ENCODE peak calls at places on chromosomes 3 and 15, in nine cellular contexts. One of them, this sample, is unnamed.

GRCh38 chr3:149828390-149828789 is 15.4 kb downstream of the RNF13 start:
- DNase-seq in HFF-Myc: no peak
- DNase-seq in Peyer's patch: no peak
- DNase-seq in upper lobe of left lung: no peak
- DNase-seq in heart left ventricle: no peak
- DNase-seq in cardiac fibroblast: no peak
- DNase-seq in activated B cell treated with CpG ODN at 0.5 μM for 24 hours: no peak
- DNase-seq in BE2C: no peak
- DNase-seq in neural crest cell: no peak
- DNase-seq in this sample: no peak

GRCh38 chr3:121918779-121919483 is 24.7 kb downstream of the SLC15A2 start:
- DNase-seq in HFF-Myc: no peak
- DNase-seq in Peyer's patch: no peak
- DNase-seq in upper lobe of left lung: peak; percentile 43
- DNase-seq in heart left ventricle: no peak
- DNase-seq in cardiac fibroblast: peak; percentile 24
- DNase-seq in activated B cell treated with CpG ODN at 0.5 μM for 24 hours: no peak
- DNase-seq in BE2C: no peak
- DNase-seq in neural crest cell: no peak
- DNase-seq in this sample: no peak

GRCh38 chr3:8499181-8499611 is 2.4 kb upstream of the LMCD1 start:
- DNase-seq in HFF-Myc: no peak
- DNase-seq in Peyer's patch: no peak
- DNase-seq in upper lobe of left lung: no peak
- DNase-seq in heart left ventricle: no peak
- DNase-seq in cardiac fibroblast: peak; percentile 42
- DNase-seq in activated B cell treated with CpG ODN at 0.5 μM for 24 hours: no peak
- DNase-seq in BE2C: no peak
- DNase-seq in neural crest cell: peak; percentile 18
- DNase-seq in this sample: peak; percentile 92

GRCh38 chr3:99774467-99774866 is 43.2 kb upstream of the CMSS1 start:
- DNase-seq in HFF-Myc: peak; percentile 52
- DNase-seq in Peyer's patch: no peak
- DNase-seq in upper lobe of left lung: no peak
- DNase-seq in heart left ventricle: no peak
- DNase-seq in cardiac fibroblast: peak; percentile 81
- DNase-seq in activated B cell treated with CpG ODN at 0.5 μM for 24 hours: no peak
- DNase-seq in BE2C: no peak
- DNase-seq in neural crest cell: no peak
- DNase-seq in this sample: no peak

GRCh38 chr3:107675233-107675900 is 152.6 kb downstream of the BBX start:
- DNase-seq in HFF-Myc: no peak
- DNase-seq in Peyer's patch: peak; percentile 52
- DNase-seq in upper lobe of left lung: no peak
- DNase-seq in heart left ventricle: no peak
- DNase-seq in cardiac fibroblast: no peak
- DNase-seq in activated B cell treated with CpG ODN at 0.5 μM for 24 hours: no peak
- DNase-seq in BE2C: no peak
- DNase-seq in neural crest cell: no peak
- DNase-seq in this sample: no peak

GRCh38 chr3:150430272-150430671 is 22.2 kb downstream of the TSC22D2 start:
- DNase-seq in HFF-Myc: no peak
- DNase-seq in Peyer's patch: no peak
- DNase-seq in upper lobe of left lung: no peak
- DNase-seq in heart left ventricle: no peak
- DNase-seq in cardiac fibroblast: no peak
- DNase-seq in activated B cell treated with CpG ODN at 0.5 μM for 24 hours: no peak
- DNase-seq in BE2C: no peak
- DNase-seq in neural crest cell: no peak
- DNase-seq in this sample: no peak

GRCh38 chr15:76200083-76200465 is 111.2 kb downstream of the ETFA start:
- DNase-seq in HFF-Myc: no peak
- DNase-seq in Peyer's patch: peak; percentile 38
- DNase-seq in upper lobe of left lung: no peak
- DNase-seq in heart left ventricle: no peak
- DNase-seq in cardiac fibroblast: no peak
- DNase-seq in activated B cell treated with CpG ODN at 0.5 μM for 24 hours: no peak
- DNase-seq in BE2C: no peak
- DNase-seq in neural crest cell: no peak
- DNase-seq in this sample: no peak

GRCh38 chr15:29088666-29089065 is 181.0 kb downstream of the NSMCE3 start:
- DNase-seq in HFF-Myc: no peak
- DNase-seq in Peyer's patch: no peak
- DNase-seq in upper lobe of left lung: no peak
- DNase-seq in heart left ventricle: no peak
- DNase-seq in cardiac fibroblast: no peak
- DNase-seq in activated B cell treated with CpG ODN at 0.5 μM for 24 hours: no peak
- DNase-seq in BE2C: no peak
- DNase-seq in neural crest cell: no peak
- DNase-seq in this sample: no peak

GRCh38 chr15:78714890-78715289 is 73.9 kb upstream of the CHRNB4 start:
- DNase-seq in HFF-Myc: no peak
- DNase-seq in Peyer's patch: no peak
- DNase-seq in upper lobe of left lung: no peak
- DNase-seq in heart left ventricle: no peak
- DNase-seq in cardiac fibroblast: peak; percentile 48
- DNase-seq in activated B cell treated with CpG ODN at 0.5 μM for 24 hours: no peak
- DNase-seq in BE2C: no peak
- DNase-seq in neural crest cell: no peak
- DNase-seq in this sample: peak; percentile 38
- TF ChIP-seq CTCF in HFF-Myc: no peak
- TF ChIP-seq CTCF in Peyer's patch: peak; percentile 16
- TF ChIP-seq CTCF in upper lobe of left lung: no peak
- TF ChIP-seq CTCF in heart left ventricle: no peak
- TF ChIP-seq CTCF in cardiac fibroblast: peak; percentile 19
- TF ChIP-seq CTCF in activated B cell treated with CpG ODN at 0.5 μM for 24 hours: no peak
- TF ChIP-seq CTCF in BE2C: peak; percentile 36
- TF ChIP-seq CTCF in neural crest cell: no peak
- TF ChIP-seq CTCF in this sample: peak; percentile 33

GRCh38 chr15:43081283-43081682 is 24.6 kb downstream of the UBR1 start:
- DNase-seq in HFF-Myc: no peak
- DNase-seq in Peyer's patch: no peak
- DNase-seq in upper lobe of left lung: no peak
- DNase-seq in heart left ventricle: no peak
- DNase-seq in cardiac fibroblast: no peak
- DNase-seq in activated B cell treated with CpG ODN at 0.5 μM for 24 hours: no peak
- DNase-seq in BE2C: no peak
- DNase-seq in neural crest cell: no peak
- DNase-seq in this sample: no peak
- TF ChIP-seq CTCF in HFF-Myc: no peak
- TF ChIP-seq CTCF in Peyer's patch: no peak
- TF ChIP-seq CTCF in upper lobe of left lung: no peak
- TF ChIP-seq CTCF in heart left ventricle: no peak
- TF ChIP-seq CTCF in cardiac fibroblast: no peak
- TF ChIP-seq CTCF in activated B cell treated with CpG ODN at 0.5 μM for 24 hours: no peak
- TF ChIP-seq CTCF in BE2C: no peak
- TF ChIP-seq CTCF in neural crest cell: no peak
- TF ChIP-seq CTCF in this sample: no peak

GRCh38 chr15:41219381-41219780 is 11.2 kb downstream of the EXD1 start:
- DNase-seq in HFF-Myc: no peak
- DNase-seq in Peyer's patch: no peak
- DNase-seq in upper lobe of left lung: no peak
- DNase-seq in heart left ventricle: no peak
- DNase-seq in cardiac fibroblast: no peak
- DNase-seq in activated B cell treated with CpG ODN at 0.5 μM for 24 hours: no peak
- DNase-seq in BE2C: no peak
- DNase-seq in neural crest cell: no peak
- DNase-seq in this sample: no peak
- TF ChIP-seq CTCF in HFF-Myc: no peak
- TF ChIP-seq CTCF in Peyer's patch: no peak
- TF ChIP-seq CTCF in upper lobe of left lung: no peak
- TF ChIP-seq CTCF in heart left ventricle: no peak
- TF ChIP-seq CTCF in cardiac fibroblast: no peak
- TF ChIP-seq CTCF in activated B cell treated with CpG ODN at 0.5 μM for 24 hours: no peak
- TF ChIP-seq CTCF in BE2C: no peak
- TF ChIP-seq CTCF in neural crest cell: no peak
- TF ChIP-seq CTCF in this sample: no peak

DNA sequence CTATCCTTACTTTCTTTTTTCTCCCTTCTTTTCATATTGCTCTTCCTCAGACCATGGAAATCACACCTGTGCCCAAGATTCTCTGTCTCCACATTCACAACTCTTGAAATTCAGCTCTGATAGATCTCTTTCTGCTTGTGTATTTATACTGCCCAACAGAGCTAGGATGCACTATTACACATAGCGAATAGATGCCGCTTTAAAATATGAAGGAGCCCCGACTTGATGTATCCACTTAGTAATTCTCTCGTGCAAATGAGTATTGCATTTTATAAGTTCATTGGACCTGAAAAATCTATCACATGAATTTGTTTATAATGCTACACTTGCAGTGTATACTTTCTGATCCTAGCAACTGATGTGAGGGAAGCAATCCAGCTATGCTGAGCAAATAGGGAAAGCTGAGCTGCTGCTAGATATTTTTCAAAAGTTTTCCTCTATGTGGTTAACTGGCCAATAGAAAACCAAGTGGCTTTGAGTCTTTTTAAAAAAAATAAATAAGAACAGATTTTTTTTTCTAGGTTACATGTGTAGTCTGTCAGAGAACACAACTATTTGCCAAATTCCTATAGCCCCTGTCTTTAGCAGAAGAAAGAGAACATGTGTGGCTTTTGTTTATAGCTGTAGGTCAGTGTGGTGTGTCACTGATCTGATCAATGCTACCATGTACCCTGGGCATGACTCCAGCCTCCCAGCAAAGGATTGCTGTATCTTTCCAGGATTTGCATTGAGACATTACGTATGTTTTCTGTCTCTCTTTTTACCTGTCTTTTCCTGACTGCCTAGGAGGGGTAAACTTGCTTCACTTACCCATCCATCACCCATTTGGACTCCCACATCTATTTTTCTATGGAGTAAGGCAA is 64.2 kb upstream of the LEKR1 start:
- DNase-seq in HFF-Myc: no peak
- DNase-seq in Peyer's patch: no peak
- DNase-seq in upper lobe of left lung: no peak
- DNase-seq in heart left ventricle: no peak
- DNase-seq in cardiac fibroblast: peak; percentile 15
- DNase-seq in activated B cell treated with CpG ODN at 0.5 μM for 24 hours: no peak
- DNase-seq in BE2C: no peak
- DNase-seq in neural crest cell: no peak
- DNase-seq in this sample: no peak
- TF ChIP-seq CTCF in HFF-Myc: no peak
- TF ChIP-seq CTCF in Peyer's patch: no peak
- TF ChIP-seq CTCF in upper lobe of left lung: no peak
- TF ChIP-seq CTCF in heart left ventricle: no peak
- TF ChIP-seq CTCF in cardiac fibroblast: no peak
- TF ChIP-seq CTCF in activated B cell treated with CpG ODN at 0.5 μM for 24 hours: no peak
- TF ChIP-seq CTCF in BE2C: no peak
- TF ChIP-seq CTCF in neural crest cell: no peak
- TF ChIP-seq CTCF in this sample: no peak